ENCODE peak calls at places on chromosomes 16 and 17, in six cellular contexts. One of them, this sample, is unnamed.
A peak's percentile ranks its signal among the peaks of the same experiment; 100 is the strongest.

GRCh38 chr16:69499541-69500255 is 66.1 kb upstream of the NFAT5 start:
- DNase-seq in mesendoderm: no peak
- DNase-seq in NT2/D1: no peak
- DNase-seq in K562: no peak
- DNase-seq in mammary epithelial cell: no peak
- DNase-seq in IMR-90: no peak
- DNase-seq in this sample: no peak

GRCh38 chr17:8226536-8227237 is 16.3 kb upstream of the AURKB start:
- DNase-seq in mesendoderm: peak; percentile 96
- DNase-seq in NT2/D1: no peak
- DNase-seq in K562: peak; percentile 62
- DNase-seq in mammary epithelial cell: peak; percentile 89
- DNase-seq in IMR-90: peak; percentile 91
- DNase-seq in this sample: peak; percentile 95

GRCh38 chr17:68468785-68469184 is 11.5 kb upstream of the WIPI1 start:
- DNase-seq in mesendoderm: peak; percentile 55
- DNase-seq in NT2/D1: no peak
- DNase-seq in K562: no peak
- DNase-seq in mammary epithelial cell: no peak
- DNase-seq in IMR-90: peak; percentile 12
- DNase-seq in this sample: no peak

GRCh38 chr17:72176902-72177660 is 56.3 kb downstream of the SOX9 start:
- DNase-seq in mesendoderm: no peak
- DNase-seq in NT2/D1: no peak
- DNase-seq in K562: no peak
- DNase-seq in mammary epithelial cell: no peak
- DNase-seq in IMR-90: peak; percentile 77
- DNase-seq in this sample: peak; percentile 14

GRCh38 chr16:49459953-49460735 is 86.5 kb downstream of the C16orf78 start:
- DNase-seq in mesendoderm: no peak
- DNase-seq in NT2/D1: no peak
- DNase-seq in K562: no peak
- DNase-seq in mammary epithelial cell: no peak
- DNase-seq in IMR-90: no peak
- DNase-seq in this sample: no peak

GRCh38 chr17:64005734-64006167 is 7.6 kb downstream of the PRR29 start:
- DNase-seq in mesendoderm: no peak
- DNase-seq in NT2/D1: no peak
- DNase-seq in K562: peak; percentile 49
- DNase-seq in mammary epithelial cell: no peak
- DNase-seq in IMR-90: no peak
- DNase-seq in this sample: no peak

GRCh38 chr16:22031483-22032083 is 23.7 kb downstream of the MOSMO start:
- DNase-seq in mesendoderm: no peak
- DNase-seq in NT2/D1: no peak
- DNase-seq in K562: no peak
- DNase-seq in mammary epithelial cell: no peak
- DNase-seq in IMR-90: no peak
- DNase-seq in this sample: no peak

GRCh38 chr16:63617990-63618763 is 1503.7 kb downstream of the CDH11 start:
- DNase-seq in mesendoderm: no peak
- DNase-seq in NT2/D1: no peak
- DNase-seq in K562: no peak
- DNase-seq in mammary epithelial cell: peak; percentile 15
- DNase-seq in IMR-90: no peak
- DNase-seq in this sample: no peak

GRCh38 chr16:711548-712320 is 3.2 kb upstream of the METRN start:
- DNase-seq in mesendoderm: peak; percentile 75
- DNase-seq in NT2/D1: peak; percentile 70
- DNase-seq in K562: peak; percentile 88
- DNase-seq in mammary epithelial cell: no peak
- DNase-seq in IMR-90: peak; percentile 50
- DNase-seq in this sample: peak; percentile 87

GRCh38 chr17:52606098-52606497 is 447.6 kb upstream of the CA10 start:
- DNase-seq in mesendoderm: no peak
- DNase-seq in NT2/D1: no peak
- DNase-seq in K562: no peak
- DNase-seq in mammary epithelial cell: peak; percentile 29
- DNase-seq in IMR-90: no peak
- DNase-seq in this sample: no peak

GRCh38 chr17:19570497-19571151 is 37.0 kb downstream of the SLC47A1 start:
- DNase-seq in mesendoderm: no peak
- DNase-seq in NT2/D1: no peak
- DNase-seq in K562: no peak
- DNase-seq in mammary epithelial cell: no peak
- DNase-seq in IMR-90: no peak
- DNase-seq in this sample: no peak

GRCh38 chr17:48499248-48499647 is 31.6 kb downstream of the HOXB1 start:
- DNase-seq in mesendoderm: no peak
- DNase-seq in NT2/D1: no peak
- DNase-seq in K562: no peak
- DNase-seq in mammary epithelial cell: peak; percentile 44
- DNase-seq in IMR-90: peak; percentile 72
- DNase-seq in this sample: no peak

GRCh38 chr17:61409301-61410099 is 9.9 kb downstream of the TBX2 start:
- DNase-seq in mesendoderm: no peak
- DNase-seq in NT2/D1: no peak
- DNase-seq in K562: peak; percentile 83
- DNase-seq in mammary epithelial cell: peak; percentile 53
- DNase-seq in IMR-90: peak; percentile 78
- DNase-seq in this sample: peak; percentile 94

GRCh38 chr17:79420318-79421243 is 190.3 kb downstream of the RBFOX3 start:
- DNase-seq in mesendoderm: peak; percentile 25
- DNase-seq in NT2/D1: no peak
- DNase-seq in K562: peak; percentile 51
- DNase-seq in mammary epithelial cell: peak; percentile 7
- DNase-seq in IMR-90: no peak
- DNase-seq in this sample: peak; percentile 69

GRCh38 chr17:7425316-7425715 is at the start of gene SPEM2:
- DNase-seq in mesendoderm: no peak
- DNase-seq in NT2/D1: no peak
- DNase-seq in K562: no peak
- DNase-seq in mammary epithelial cell: no peak
- DNase-seq in IMR-90: no peak
- DNase-seq in this sample: no peak

GRCh38 chr16:12723681-12724080 is 80.0 kb downstream of the CPPED1 start:
- DNase-seq in mesendoderm: no peak
- DNase-seq in NT2/D1: no peak
- DNase-seq in K562: no peak
- DNase-seq in mammary epithelial cell: no peak
- DNase-seq in IMR-90: no peak
- DNase-seq in this sample: no peak

GRCh38 chr17:15436399-15437369 is 30.7 kb downstream of the CDRT4 start:
- DNase-seq in mesendoderm: peak; percentile 73
- DNase-seq in NT2/D1: no peak
- DNase-seq in K562: peak; percentile 56
- DNase-seq in mammary epithelial cell: no peak
- DNase-seq in IMR-90: peak; percentile 34
- DNase-seq in this sample: peak; percentile 8

GRCh38 chr17:76014100-76014924 is 12.8 kb downstream of the EVPL start:
- DNase-seq in mesendoderm: peak; percentile 86
- DNase-seq in NT2/D1: peak; percentile 74
- DNase-seq in K562: peak; percentile 87
- DNase-seq in mammary epithelial cell: peak; percentile 61
- DNase-seq in IMR-90: peak; percentile 58
- DNase-seq in this sample: peak; percentile 88

GRCh38 chr16:9908613-9909012 is 273.6 kb downstream of the GRIN2A start:
- DNase-seq in mesendoderm: no peak
- DNase-seq in NT2/D1: no peak
- DNase-seq in K562: no peak
- DNase-seq in mammary epithelial cell: no peak
- DNase-seq in IMR-90: no peak
- DNase-seq in this sample: no peak

GRCh38 chr16:46482895-46483294 is 138.3 kb downstream of the SHCBP1 start:
- DNase-seq in mesendoderm: no peak
- DNase-seq in NT2/D1: peak; percentile 13
- DNase-seq in K562: peak; percentile 7
- DNase-seq in mammary epithelial cell: no peak
- DNase-seq in IMR-90: no peak
- DNase-seq in this sample: no peak

GRCh38 chr17:58229384-58229783 is 9.0 kb upstream of the LPO start:
- DNase-seq in mesendoderm: no peak
- DNase-seq in NT2/D1: no peak
- DNase-seq in K562: no peak
- DNase-seq in mammary epithelial cell: no peak
- DNase-seq in IMR-90: no peak
- DNase-seq in this sample: no peak

GRCh38 chr16:1688807-1689560 is 10.9 kb downstream of the JPT2 start:
- DNase-seq in mesendoderm: no peak
- DNase-seq in NT2/D1: no peak
- DNase-seq in K562: no peak
- DNase-seq in mammary epithelial cell: peak; percentile 96
- DNase-seq in IMR-90: no peak
- DNase-seq in this sample: no peak

GRCh38 chr17:79949646-79950292 is 85.9 kb downstream of the TBC1D16 start:
- DNase-seq in mesendoderm: peak; percentile 58
- DNase-seq in NT2/D1: peak; percentile 95
- DNase-seq in K562: no peak
- DNase-seq in mammary epithelial cell: no peak
- DNase-seq in IMR-90: no peak
- DNase-seq in this sample: no peak

GRCh38 chr16:89924298-89924924 is 1.3 kb downstream of the TUBB3 start:
- DNase-seq in mesendoderm: peak; percentile 93
- DNase-seq in NT2/D1: peak; percentile 82
- DNase-seq in K562: peak; percentile 56
- DNase-seq in mammary epithelial cell: peak; percentile 19
- DNase-seq in IMR-90: peak; percentile 44
- DNase-seq in this sample: peak; percentile 80

GRCh38 chr16:53769787-53770186 is 65.8 kb downstream of the FTO start:
- DNase-seq in mesendoderm: no peak
- DNase-seq in NT2/D1: no peak
- DNase-seq in K562: no peak
- DNase-seq in mammary epithelial cell: no peak
- DNase-seq in IMR-90: no peak
- DNase-seq in this sample: no peak

GRCh38 chr17:10155334-10156081 is 42.9 kb downstream of the GAS7 start:
- DNase-seq in mesendoderm: no peak
- DNase-seq in NT2/D1: no peak
- DNase-seq in K562: no peak
- DNase-seq in mammary epithelial cell: no peak
- DNase-seq in IMR-90: peak; percentile 46
- DNase-seq in this sample: no peak
- H3K4me1 ChIP-seq in mesendoderm: peaks cover 8% of the 10 kb centered on the region
- H3K4me1 ChIP-seq in NT2/D1: peaks cover 2% of the 10 kb centered on the region
- H3K4me1 ChIP-seq in K562: no peaks in the 10 kb centered on the region
- H3K4me1 ChIP-seq in mammary epithelial cell: no peaks in the 10 kb centered on the region
- H3K4me1 ChIP-seq in IMR-90: peaks cover 4% of the 10 kb centered on the region
- H3K4me1 ChIP-seq in this sample: peaks cover 29% of the 10 kb centered on the region

GRCh38 chr17:77233635-77234334 is 93.0 kb downstream of the SEC14L1 start:
- DNase-seq in mesendoderm: peak; percentile 69
- DNase-seq in NT2/D1: no peak
- DNase-seq in K562: peak; percentile 68
- DNase-seq in mammary epithelial cell: peak; percentile 57
- DNase-seq in IMR-90: peak; percentile 89
- DNase-seq in this sample: peak; percentile 22

GRCh38 chr17:77235370-77236080 is 94.8 kb downstream of the SEC14L1 start:
- DNase-seq in mesendoderm: no peak
- DNase-seq in NT2/D1: no peak
- DNase-seq in K562: no peak
- DNase-seq in mammary epithelial cell: no peak
- DNase-seq in IMR-90: peak; percentile 88
- DNase-seq in this sample: peak; percentile 52

GRCh38 chr17:77234695-77235094 is 93.9 kb downstream of the SEC14L1 start:
- DNase-seq in mesendoderm: no peak
- DNase-seq in NT2/D1: no peak
- DNase-seq in K562: no peak
- DNase-seq in mammary epithelial cell: no peak
- DNase-seq in IMR-90: no peak
- DNase-seq in this sample: no peak

GRCh38 chr17:77231076-77231871 is 90.5 kb downstream of the SEC14L1 start:
- DNase-seq in mesendoderm: no peak
- DNase-seq in NT2/D1: no peak
- DNase-seq in K562: no peak
- DNase-seq in mammary epithelial cell: no peak
- DNase-seq in IMR-90: no peak
- DNase-seq in this sample: no peak

DNA sequence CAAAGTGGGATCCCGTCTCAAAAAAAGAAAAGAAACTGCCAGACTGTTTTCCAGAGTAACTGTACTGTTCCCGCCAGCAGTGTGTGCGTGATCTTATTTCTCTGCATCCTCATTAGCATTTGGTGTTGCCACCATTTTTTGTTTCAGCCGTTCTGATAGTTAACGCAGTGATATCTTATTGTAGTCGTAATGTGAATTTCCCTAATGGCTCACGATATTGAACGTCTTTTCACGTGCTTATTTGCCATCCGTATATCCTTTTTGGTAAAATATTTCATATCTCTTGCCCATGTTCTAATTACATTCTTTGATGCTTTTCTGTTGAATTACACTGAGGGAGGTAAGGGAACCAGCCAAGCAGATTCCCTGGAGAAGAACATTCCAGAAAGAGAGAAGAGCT is 92.4 kb downstream of the SEC14L1 start:
- DNase-seq in mesendoderm: no peak
- DNase-seq in NT2/D1: no peak
- DNase-seq in K562: no peak
- DNase-seq in mammary epithelial cell: no peak
- DNase-seq in IMR-90: no peak
- DNase-seq in this sample: no peak
- H3K9ac ChIP-seq in mesendoderm: no peak overlapping the region
- H3K9ac ChIP-seq in NT2/D1: no peak overlapping the region
- H3K9ac ChIP-seq in K562: peak overlapping the region; percentile 31
- H3K9ac ChIP-seq in mammary epithelial cell: no peak overlapping the region
- H3K9ac ChIP-seq in IMR-90: no peak overlapping the region
- H3K9ac ChIP-seq in this sample: no peak overlapping the region

DNA sequence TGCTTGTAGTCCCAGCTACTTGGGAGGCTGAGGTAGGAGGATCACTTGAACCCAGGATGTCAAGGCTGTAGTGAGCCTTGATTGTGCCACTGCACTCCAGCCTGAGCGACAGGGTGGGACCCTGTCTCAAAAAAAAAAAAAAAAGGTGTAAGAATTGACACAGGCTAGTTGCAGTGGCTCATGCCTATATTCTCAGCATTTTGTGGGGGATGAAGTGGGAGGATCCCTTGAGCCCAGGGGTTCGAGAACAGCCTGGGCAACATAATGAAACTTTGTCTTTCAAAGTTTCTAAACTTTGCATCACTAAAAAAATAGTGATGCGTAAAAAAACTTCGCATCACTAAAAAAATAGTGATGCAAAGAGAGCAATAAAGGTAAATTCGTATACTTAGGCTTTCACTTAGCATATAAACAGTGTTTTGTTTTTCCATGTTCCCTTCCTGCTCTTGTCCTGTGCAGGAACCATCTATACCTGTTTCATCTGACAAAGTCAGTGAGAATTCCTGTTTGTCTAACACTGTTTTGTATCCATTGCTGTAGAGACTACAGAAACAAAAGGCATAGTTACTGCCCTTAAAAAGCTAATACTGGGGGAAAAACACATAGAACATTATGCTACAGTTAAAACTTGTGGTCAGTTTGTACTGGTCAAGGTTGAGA is 32.1 kb downstream of the CTCF start:
- DNase-seq in mesendoderm: no peak
- DNase-seq in NT2/D1: no peak
- DNase-seq in K562: no peak
- DNase-seq in mammary epithelial cell: no peak
- DNase-seq in IMR-90: no peak
- DNase-seq in this sample: no peak
- H3K4me3 ChIP-seq in mesendoderm: no peak overlapping the region
- H3K4me3 ChIP-seq in NT2/D1: no peak overlapping the region
- H3K4me3 ChIP-seq in K562: no peak overlapping the region
- H3K4me3 ChIP-seq in mammary epithelial cell: no peak overlapping the region
- H3K4me3 ChIP-seq in IMR-90: no peak overlapping the region
- H3K4me3 ChIP-seq in this sample: no peak overlapping the region

GRCh38 chr16:88768041-88768876 is 16.8 kb downstream of the PIEZO1 start:
- DNase-seq in mesendoderm: no peak
- DNase-seq in NT2/D1: no peak
- DNase-seq in K562: peak; percentile 68
- DNase-seq in mammary epithelial cell: no peak
- DNase-seq in IMR-90: peak; percentile 57
- DNase-seq in this sample: no peak
- H3K4me1 ChIP-seq in mesendoderm: peaks cover 20% of the 10 kb centered on the region
- H3K4me1 ChIP-seq in NT2/D1: peaks cover 65% of the 10 kb centered on the region
- H3K4me1 ChIP-seq in K562: peaks cover 65% of the 10 kb centered on the region
- H3K4me1 ChIP-seq in mammary epithelial cell: peaks cover 76% of the 10 kb centered on the region
- H3K4me1 ChIP-seq in IMR-90: peaks cover 59% of the 10 kb centered on the region
- H3K4me1 ChIP-seq in this sample: peaks cover 52% of the 10 kb centered on the region